ENCODE peak calls at places on chromosomes 4 and X, in four cellular contexts. B, K, N and I are unnamed samples.

GRCh38 chr4:16916719-16917337 is 18.4 kb upstream of the LDB2 start:
- DNase-seq in B (no peak), K (peak; percentile 89), N (peak; percentile 94), I (peak; percentile 92)

GRCh38 chr4:40193018-40193571 is 3.7 kb upstream of the RHOH start:
- DNase-seq in B (no peak), K (no peak), N (peak; percentile 42), I (no peak)

GRCh38 chr4:114082348-114082747 is 102.9 kb upstream of the ARSJ start:
- DNase-seq in B (no peak), K (no peak), N (no peak), I (no peak)

GRCh38 chr4:184313710-184314659 is 96.3 kb upstream of the ENPP6 start:
- DNase-seq in B (no peak), K (peak; percentile 24), N (peak; percentile 43), I (no peak)

GRCh38 chr4:55169352-55169959 is 44.1 kb upstream of the KDR start:
- DNase-seq in B (peak; percentile 50), K (peak; percentile 89), N (no peak), I (peak; percentile 96)

GRCh38 chrX:68083510-68083909 is 349.8 kb downstream of the OPHN1 start:
- DNase-seq in B (peak; percentile 7), K (no peak), N (no peak), I (no peak)

GRCh38 chr4:180205276-180205675 is 2037.9 kb upstream of the TENM3 start:
- DNase-seq in B (no peak), K (no peak), N (no peak), I (no peak)

GRCh38 chr4:94534401-94535312 is 82.9 kb downstream of the PDLIM5 start:
- DNase-seq in B (no peak), K (no peak), N (no peak), I (peak; percentile 33)

GRCh38 chr4:113052379-113052951 is 3.0 kb downstream of the ANK2 start:
- DNase-seq in B (peak; percentile 11), K (no peak), N (no peak), I (no peak)

GRCh38 chrX:50648151-50648550 is 165.8 kb downstream of the SHROOM4 start:
- DNase-seq in B (peak; percentile 3), K (no peak), N (no peak), I (no peak)

GRCh38 chr4:134470544-134470943 is 269.0 kb upstream of the PABPC4L start:
- DNase-seq in B (no peak), K (peak; percentile 46), N (no peak), I (peak; percentile 85)

GRCh38 chr4:182280439-182281111 is 37.4 kb downstream of the TENM3 start:
- DNase-seq in B (peak; percentile 78), K (no peak), N (no peak), I (no peak)

GRCh38 chr4:156182269-156182668 is 228.6 kb upstream of the CTSO start:
- DNase-seq in B (no peak), K (no peak), N (no peak), I (no peak)

GRCh38 chrX:112820364-112821308 is 20.0 kb downstream of the AMOT start:
- DNase-seq in B (no peak), K (no peak), N (no peak), I (no peak)

GRCh38 chr4:94890579-94890978 is 132.8 kb downstream of the BMPR1B start:
- DNase-seq in B (no peak), K (no peak), N (no peak), I (no peak)

GRCh38 chr4:120055167-120055566 is 11.5 kb downstream of the MAD2L1 start:
- DNase-seq in B (no peak), K (no peak), N (no peak), I (no peak)

GRCh38 chr4:61079427-61079826 is 120.7 kb upstream of the ADGRL3 start:
- DNase-seq in B (no peak), K (no peak), N (no peak), I (no peak)

GRCh38 chr4:164959896-164960295 is 17.6 kb downstream of the TRIM61 start:
- DNase-seq in B (peak; percentile 22), K (no peak), N (no peak), I (no peak)

GRCh38 chr4:102675142-102675541 is 85.6 kb downstream of the MANBA start:
- DNase-seq in B (peak; percentile 72), K (no peak), N (no peak), I (no peak)

GRCh38 chr4:71296945-71297344 is 41.9 kb upstream of the SLC4A4 start:
- DNase-seq in B (no peak), K (no peak), N (no peak), I (no peak)

GRCh38 chrX:12975999-12976558 is 1.2 kb downstream of the TMSB4X start:
- DNase-seq in B (peak; percentile 36), K (no peak), N (no peak), I (peak; percentile 52)

GRCh38 chr4:76783836-76784235 is 114.1 kb downstream of the SOWAHB start:
- DNase-seq in B (no peak), K (peak; percentile 26), N (no peak), I (peak; percentile 59)

GRCh38 chrX:109774706-109775105 is 41.6 kb upstream of the ACSL4 start:
- DNase-seq in B (peak; percentile 77), K (no peak), N (no peak), I (no peak)

GRCh38 chr4:58807843-58808605 is 1697.8 kb upstream of the IGFBP7 start:
- DNase-seq in B (no peak), K (no peak), N (no peak), I (no peak)

GRCh38 chr4:113540859-113541258 is 220.7 kb downstream of the CAMK2D start:
- DNase-seq in B (peak; percentile 45), K (no peak), N (no peak), I (no peak)

GRCh38 chr4:101370663-101371210 is 23.4 kb upstream of the PPP3CA start:
- DNase-seq in B (no peak), K (peak; percentile 55), N (peak; percentile 50), I (no peak)

GRCh38 chr4:15238720-15239119 is 189.1 kb upstream of the C1QTNF7 start:
- DNase-seq in B (peak; percentile 63), K (peak; percentile 58), N (peak; percentile 65), I (peak; percentile 70)

GRCh38 chrX:110418220-110418856 is 59.7 kb downstream of the RTL9 start:
- DNase-seq in B (peak; percentile 81), K (peak; percentile 55), N (no peak), I (peak; percentile 74)

GRCh38 chr4:105878668-105879067 is 16.6 kb upstream of the NPNT start:
- DNase-seq in B (no peak), K (no peak), N (no peak), I (no peak)

GRCh38 chr4:101977096-101977495 is 186.6 kb downstream of the BANK1 start:
- DNase-seq in B (peak; percentile 94), K (no peak), N (no peak), I (peak; percentile 47)

GRCh38 chr4:183175631-183176232 is 76.7 kb downstream of the WWC2 start:
- DNase-seq in B (peak; percentile 60), K (no peak), N (no peak), I (no peak)

GRCh38 chr4:1721666-1722550 is 587 bp downstream of the TACC3 start:
- DNase-seq in B (no peak), K (peak; percentile 27), N (no peak), I (no peak)

GRCh38 chrX:7552758-7553157 is 290.2 kb upstream of the VCX start:
- DNase-seq in B (no peak), K (no peak), N (no peak), I (peak; percentile 9)

DNA sequence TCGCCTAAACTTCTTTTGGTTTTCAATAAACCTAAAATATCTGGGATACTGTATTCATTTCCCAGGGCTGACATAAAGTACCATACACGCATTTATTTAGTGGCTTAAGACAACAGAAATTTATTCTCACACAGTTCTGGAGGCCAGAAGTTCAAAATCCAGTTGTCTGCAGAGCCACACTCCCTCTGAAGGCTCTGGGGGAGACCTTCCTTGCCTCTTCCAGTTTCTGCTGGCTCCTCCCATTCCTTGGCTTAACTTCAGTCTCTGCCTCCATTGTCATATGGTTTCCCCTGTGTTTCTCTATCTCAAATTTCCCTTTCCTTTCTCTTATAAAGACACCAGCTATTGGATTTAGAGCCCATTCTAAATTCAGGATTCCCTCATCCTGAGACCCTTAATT is 44.4 kb downstream of the NR3C2 start:
- DNase-seq in B (no peak), K (no peak), N (no peak), I (no peak)
- H2BK120ac ChIP-seq in B (no peak overlapping the region), K (no peak overlapping the region), N (no peak overlapping the region), I (no peak overlapping the region)

GRCh38 chr4:26779674-26780073 is 81.0 kb upstream of the STIM2 start:
- DNase-seq in B (peak; percentile 48), K (no peak), N (no peak), I (no peak)

GRCh38 chr4:26779224-26779623 is 81.4 kb upstream of the STIM2 start:
- DNase-seq in B (no peak), K (no peak), N (no peak), I (no peak)

GRCh38 chr4:26782168-26782829 is 78.3 kb upstream of the STIM2 start:
- DNase-seq in B (no peak), K (no peak), N (no peak), I (no peak)

GRCh38 chr4:26782830-26783202 is 77.8 kb upstream of the STIM2 start:
- DNase-seq in B (no peak), K (no peak), N (no peak), I (no peak)

DNA sequence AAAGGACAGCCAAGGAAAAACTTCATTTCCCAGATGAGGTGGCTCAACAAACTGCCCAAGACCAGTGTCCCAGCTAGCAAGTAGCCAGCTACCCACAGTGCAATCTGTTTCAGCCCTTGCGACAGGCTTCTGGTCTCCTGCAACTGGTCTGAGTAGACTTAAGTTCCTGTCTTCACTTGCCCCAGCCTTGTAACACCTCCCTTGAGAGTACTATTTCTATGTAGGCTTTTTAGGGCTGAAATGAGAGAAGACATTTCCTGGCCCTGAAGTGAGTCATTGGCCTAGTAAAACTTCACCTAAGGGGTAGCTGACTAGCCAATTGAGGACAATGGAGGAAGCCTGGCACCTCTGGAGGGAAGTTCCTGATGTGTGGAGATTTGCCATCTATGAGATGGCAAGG is 80.1 kb upstream of the STIM2 start:
- DNase-seq in B (peak; percentile 48), K (no peak), N (no peak), I (no peak)
- H4K5ac ChIP-seq in B (no peak overlapping the region), K (no peak overlapping the region), N (no peak overlapping the region), I (no peak overlapping the region)

DNA sequence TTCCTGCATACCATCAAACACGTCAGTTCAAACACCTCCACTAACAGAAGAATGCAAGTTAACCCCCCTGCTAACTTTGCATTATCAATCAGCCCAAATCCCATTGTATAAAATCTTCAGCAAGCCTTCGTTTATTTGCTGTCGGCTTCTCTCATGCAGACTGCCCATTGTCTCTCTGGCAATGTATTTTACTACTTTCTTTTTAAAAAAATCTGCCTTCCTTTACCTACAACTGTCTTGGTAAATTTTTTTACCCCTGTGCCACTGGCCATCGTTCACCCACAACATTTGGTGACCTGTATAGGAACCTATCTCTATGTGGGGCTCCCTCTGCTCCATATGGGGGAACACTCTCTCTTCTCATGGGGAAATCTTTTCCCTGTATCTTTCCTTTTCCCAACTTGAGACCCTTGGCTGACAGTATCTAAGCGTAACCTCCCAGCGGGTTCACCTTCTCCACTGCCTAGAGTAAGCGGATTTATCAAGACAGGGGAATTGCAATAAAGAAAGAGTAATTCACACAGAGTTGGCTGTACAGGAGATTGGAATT is 244.6 kb downstream of the CPXCR1 start:
- DNase-seq in B (no peak), K (no peak), N (no peak), I (peak; percentile 40)
- H2BK120ac ChIP-seq in B (no peak overlapping the region), K (no peak overlapping the region), N (peak overlapping the region; percentile 96), I (no peak overlapping the region)

GRCh38 chr4:5218376-5219069 is 167.2 kb downstream of the STK32B start:
- DNase-seq in B (no peak), K (no peak), N (no peak), I (no peak)

GRCh38 chr4:5222951-5223350 is 171.7 kb downstream of the STK32B start:
- DNase-seq in B (no peak), K (no peak), N (no peak), I (no peak)

GRCh38 chr4:5224340-5224739 is 173.1 kb downstream of the STK32B start:
- DNase-seq in B (peak; percentile 34), K (no peak), N (no peak), I (peak; percentile 1)

GRCh38 chr4:5220028-5220427 is 168.7 kb downstream of the STK32B start:
- DNase-seq in B (peak; percentile 29), K (no peak), N (no peak), I (peak; percentile 32)

GRCh38 chr4:5222047-5222446 is 170.8 kb downstream of the STK32B start:
- DNase-seq in B (no peak), K (no peak), N (no peak), I (no peak)
- H4K5ac ChIP-seq in B (no peak overlapping the region), K (no peak overlapping the region), N (no peak overlapping the region), I (no peak overlapping the region)